ENCODE peak calls at places on chromosomes 7 and 10, in five cellular contexts. R, O, N, L and T are unnamed samples.

GRCh38 chr7:50448823-50449222 is 1.3 kb downstream of the FIGNL1 start:
- DNase-seq in R (no peak), O (no peak), N (no peak), L (no peak), T (no peak)

GRCh38 chr7:156823441-156823840 is 69.5 kb downstream of the LMBR1 start:
- DNase-seq in R (peak; percentile 57), O (peak; percentile 28), N (peak; percentile 80), L (no peak), T (no peak)

GRCh38 chr10:13526952-13527863 is 1.6 kb downstream of the BEND7 start:
- DNase-seq in R (peak; percentile 71), O (peak; percentile 86), N (peak; percentile 80), L (no peak), T (no peak)

GRCh38 chr10:69486922-69487730 is 35.9 kb downstream of the TSPAN15 start:
- DNase-seq in R (no peak), O (no peak), N (peak; percentile 88), L (no peak), T (no peak)

GRCh38 chr10:18381679-18382078 is 241.5 kb downstream of the CACNB2 start:
- DNase-seq in R (no peak), O (no peak), N (no peak), L (no peak), T (no peak)

GRCh38 chr7:142383826-142384507 is 126.1 kb upstream of the PRSS58 start:
- DNase-seq in R (no peak), O (no peak), N (no peak), L (no peak), T (no peak)

GRCh38 chr7:124106575-124106974 is 73.7 kb upstream of the TMEM229A start:
- DNase-seq in R (no peak), O (no peak), N (peak; percentile 6), L (no peak), T (no peak)

GRCh38 chr10:11335167-11335652 is 276.2 kb downstream of the USP6NL start:
- DNase-seq in R (no peak), O (no peak), N (no peak), L (no peak), T (no peak)

GRCh38 chr10:112872728-112873127 is 77.3 kb upstream of the TCF7L2 start:
- DNase-seq in R (no peak), O (no peak), N (no peak), L (peak; percentile 20), T (no peak)

GRCh38 chr7:34160261-34160752 is 255.0 kb downstream of the BMPER start:
- DNase-seq in R (peak; percentile 93), O (peak; percentile 97), N (no peak), L (no peak), T (no peak)

GRCh38 chr7:117997862-117998825 is 124.9 kb upstream of the CTTNBP2 start:
- DNase-seq in R (no peak), O (no peak), N (peak; percentile 61), L (no peak), T (peak; percentile 44)

GRCh38 chr7:2100278-2101205 is 132.2 kb downstream of the MAD1L1 start:
- DNase-seq in R (peak; percentile 41), O (no peak), N (no peak), L (no peak), T (no peak)

GRCh38 chr7:48089415-48089975 is 430 bp downstream of the UPP1 start:
- DNase-seq in R (peak; percentile 53), O (peak; percentile 52), N (peak; percentile 77), L (no peak), T (no peak)

GRCh38 chr10:14450041-14450491 is 119.3 kb upstream of the FRMD4A start:
- DNase-seq in R (peak; percentile 6), O (peak; percentile 23), N (no peak), L (no peak), T (no peak)

GRCh38 chr7:101168412-101169049 is 3.2 kb upstream of the VGF start:
- DNase-seq in R (no peak), O (no peak), N (no peak), L (no peak), T (no peak)

GRCh38 chr7:96131525-96131924 is 190.4 kb downstream of the SLC25A13 start:
- DNase-seq in R (no peak), O (no peak), N (no peak), L (no peak), T (no peak)

GRCh38 chr7:135291809-135292253 is 58.2 kb downstream of the STRA8 start:
- DNase-seq in R (peak; percentile 32), O (peak; percentile 83), N (peak; percentile 99), L (no peak), T (no peak)

GRCh38 chr10:63582686-63583085 is 61.5 kb downstream of the REEP3 start:
- DNase-seq in R (no peak), O (no peak), N (no peak), L (no peak), T (no peak)

GRCh38 chr10:79192677-79193003 is 123.9 kb downstream of the ZMIZ1 start:
- DNase-seq in R (peak; percentile 84), O (peak; percentile 88), N (peak; percentile 29), L (no peak), T (no peak)

GRCh38 chr10:60099998-60100747 is 193.8 kb upstream of the CCDC6 start:
- DNase-seq in R (peak; percentile 71), O (peak; percentile 76), N (peak; percentile 54), L (peak; percentile 27), T (peak; percentile 5)

GRCh38 chr7:17492437-17492836 is 194.0 kb downstream of the AHR start:
- DNase-seq in R (no peak), O (no peak), N (peak; percentile 86), L (no peak), T (no peak)

GRCh38 chr7:36916619-36917018 is 192.3 kb upstream of the AOAH start:
- DNase-seq in R (no peak), O (no peak), N (no peak), L (no peak), T (no peak)

GRCh38 chr7:32761451-32762320 is 129.9 kb downstream of the KBTBD2 start:
- DNase-seq in R (no peak), O (peak; percentile 17), N (no peak), L (no peak), T (no peak)

GRCh38 chr7:88229302-88229870 is 9.5 kb upstream of the SRI start:
- DNase-seq in R (no peak), O (no peak), N (no peak), L (no peak), T (no peak)

GRCh38 chr10:4020651-4021050 is 235.6 kb upstream of the KLF6 start:
- DNase-seq in R (no peak), O (no peak), N (no peak), L (no peak), T (no peak)

DNA sequence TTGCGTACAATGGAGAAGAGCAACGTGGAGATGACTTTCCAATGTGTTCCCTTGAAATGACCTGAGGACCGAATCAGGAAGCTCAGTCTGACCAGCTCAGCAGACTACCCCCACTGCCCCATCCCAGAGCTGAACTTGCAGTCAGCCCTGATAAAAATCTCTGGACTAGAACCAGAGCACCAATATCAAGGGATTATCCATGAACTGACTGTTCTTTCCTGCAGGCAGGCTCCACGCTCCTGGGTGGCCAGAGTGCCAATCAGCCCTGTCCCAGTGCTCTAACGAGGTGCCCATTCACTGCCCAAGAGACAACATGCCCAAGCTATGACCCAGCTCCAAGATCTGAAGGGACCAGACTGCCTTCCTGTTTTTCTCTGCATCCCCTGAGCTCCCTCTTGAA is 130.3 kb downstream of the KCNMA1 start:
- DNase-seq in R (peak; percentile 34), O (peak; percentile 24), N (no peak), L (no peak), T (no peak)
- H3K4me3 ChIP-seq in R (no peak overlapping the region), O (no peak overlapping the region), N (no peak overlapping the region), L (no peak overlapping the region), T (no peak overlapping the region)

GRCh38 chr7:28853150-28853549 is 105.0 kb downstream of the TRIL start:
- DNase-seq in R (peak; percentile 54), O (peak; percentile 53), N (no peak), L (no peak), T (no peak)
- H3K4me3 ChIP-seq in R (no peak overlapping the region), O (peak overlapping the region; percentile 75), N (no peak overlapping the region), L (no peak overlapping the region), T (no peak overlapping the region)

GRCh38 chr10:118108194-118109026 is 61.7 kb upstream of the RAB11FIP2 start:
- DNase-seq in R (peak; percentile 11), O (peak; percentile 54), N (peak; percentile 62), L (no peak), T (no peak)
- H3K4me3 ChIP-seq in R (no peak overlapping the region), O (peak overlapping the region; percentile 50), N (no peak overlapping the region), L (no peak overlapping the region), T (no peak overlapping the region)

GRCh38 chr7:76063114-76063513 is 15.2 kb downstream of the MDH2 start:
- DNase-seq in R (no peak), O (no peak), N (no peak), L (no peak), T (no peak)

GRCh38 chr7:76063525-76063924 is 15.6 kb downstream of the MDH2 start:
- DNase-seq in R (no peak), O (peak; percentile 28), N (peak; percentile 80), L (no peak), T (no peak)

GRCh38 chr7:76064208-76064970 is 16.5 kb downstream of the MDH2 start:
- DNase-seq in R (no peak), O (no peak), N (no peak), L (no peak), T (no peak)

GRCh38 chr7:76066716-76067503 is 19.0 kb downstream of the MDH2 start:
- DNase-seq in R (peak; percentile 30), O (no peak), N (no peak), L (no peak), T (no peak)

GRCh38 chr7:76065016-76065612 is 17.2 kb downstream of the MDH2 start:
- DNase-seq in R (no peak), O (no peak), N (no peak), L (no peak), T (no peak)
- H3K4me3 ChIP-seq in R (no peak overlapping the region), O (no peak overlapping the region), N (no peak overlapping the region), L (no peak overlapping the region), T (no peak overlapping the region)

DNA sequence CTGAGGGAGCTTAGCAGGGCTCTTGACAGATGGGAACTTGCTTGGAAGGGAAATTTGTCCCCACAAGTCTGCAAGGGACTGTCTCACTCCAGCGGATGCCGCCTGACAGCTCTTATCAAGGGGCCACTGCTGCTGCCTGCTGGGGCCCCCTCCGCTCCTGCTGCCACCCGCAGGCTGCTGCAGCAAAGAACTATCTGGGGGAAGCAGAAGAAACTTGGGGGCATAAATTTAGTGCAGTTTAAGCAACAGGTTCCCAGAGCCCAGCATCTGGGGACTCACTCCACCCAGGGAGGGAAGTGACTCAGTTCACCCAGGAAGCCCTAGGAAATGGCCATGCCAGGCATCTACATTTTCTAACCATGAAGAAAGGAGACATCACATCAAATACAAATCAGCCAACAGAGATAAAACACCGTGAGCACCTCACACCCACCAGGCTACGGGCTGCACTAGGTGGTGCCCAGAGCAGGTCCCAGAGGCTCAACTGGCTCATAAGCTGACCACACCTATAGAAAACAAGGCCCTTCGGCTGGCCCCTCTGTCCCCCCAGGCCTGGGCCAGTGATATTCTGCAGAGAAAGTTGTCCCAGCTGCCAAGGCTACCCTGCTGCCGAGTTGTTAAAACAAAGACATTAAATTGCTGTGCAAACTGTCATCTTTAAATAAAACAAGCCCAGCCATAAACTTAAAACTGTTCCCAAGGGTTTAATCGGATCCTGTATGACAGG is 3.7 kb downstream of the RGS10 start:
- DNase-seq in R (no peak), O (peak; percentile 30), N (peak; percentile 35), L (no peak), T (no peak)
- H3K4me3 ChIP-seq in R (no peak overlapping the region), O (no peak overlapping the region), N (no peak overlapping the region), L (no peak overlapping the region), T (no peak overlapping the region)